ENCODE peak calls at places on chromosomes 16 and 17, in six cellular contexts. One of them, this sample, is unnamed.

GRCh38 chr16:49471038-49471727 is 97.6 kb downstream of the C16orf78 start:
- DNase-seq in endothelial cell of umbilical vein: no peak
- DNase-seq in A549: no peak
- DNase-seq in GM12892: no peak
- DNase-seq in breast epithelium: no peak
- DNase-seq in HCT116: no peak
- DNase-seq in this sample: no peak

GRCh38 chr16:24670623-24671454 is 58.6 kb upstream of the TNRC6A start:
- DNase-seq in endothelial cell of umbilical vein: peak; percentile 59
- DNase-seq in HCT116: no peak
- DNase-seq in A549: peak; percentile 68
- DNase-seq in breast epithelium: no peak
- DNase-seq in GM12892: no peak
- DNase-seq in this sample: peak; percentile 58

GRCh38 chr16:12002447-12003006 is 26.0 kb downstream of the SNX29 start:
- DNase-seq in breast epithelium: no peak
- DNase-seq in endothelial cell of umbilical vein: no peak
- DNase-seq in A549: no peak
- DNase-seq in HCT116: no peak
- DNase-seq in GM12892: no peak
- DNase-seq in this sample: no peak

GRCh38 chr17:51709867-51710266 is 448.6 kb downstream of the CA10 start:
- DNase-seq in GM12892: no peak
- DNase-seq in breast epithelium: no peak
- DNase-seq in HCT116: no peak
- DNase-seq in endothelial cell of umbilical vein: no peak
- DNase-seq in A549: no peak
- DNase-seq in this sample: no peak

GRCh38 chr17:13273744-13274295 is 256.0 kb upstream of the ELAC2 start:
- DNase-seq in A549: no peak
- DNase-seq in breast epithelium: no peak
- DNase-seq in GM12892: no peak
- DNase-seq in HCT116: no peak
- DNase-seq in endothelial cell of umbilical vein: no peak
- DNase-seq in this sample: no peak

GRCh38 chr16:87062569-87063442 is 254.4 kb downstream of the C16orf95 start:
- DNase-seq in HCT116: peak; percentile 62
- DNase-seq in GM12892: peak; percentile 58
- DNase-seq in breast epithelium: no peak
- DNase-seq in A549: peak; percentile 91
- DNase-seq in endothelial cell of umbilical vein: peak; percentile 88
- DNase-seq in this sample: peak; percentile 81

GRCh38 chr16:31149894-31150890 is at the start of gene PRSS36:
- DNase-seq in GM12892: no peak
- DNase-seq in A549: no peak
- DNase-seq in HCT116: no peak
- DNase-seq in breast epithelium: no peak
- DNase-seq in endothelial cell of umbilical vein: no peak
- DNase-seq in this sample: no peak

GRCh38 chr17:7858487-7858832 is 657 bp downstream of the CYB5D1 start:
- DNase-seq in endothelial cell of umbilical vein: peak; percentile 61
- DNase-seq in HCT116: no peak
- DNase-seq in breast epithelium: no peak
- DNase-seq in GM12892: peak; percentile 42
- DNase-seq in A549: peak; percentile 69
- DNase-seq in this sample: no peak

GRCh38 chr17:28712037-28712704 is 483 bp upstream of the PROCA1 start:
- DNase-seq in GM12892: peak; percentile 72
- DNase-seq in A549: no peak
- DNase-seq in HCT116: no peak
- DNase-seq in breast epithelium: no peak
- DNase-seq in endothelial cell of umbilical vein: no peak
- DNase-seq in this sample: no peak
- TF ChIP-seq POLR2A in GM12892: no peak
- TF ChIP-seq POLR2A in A549: no peak
- TF ChIP-seq POLR2A in HCT116: no peak
- TF ChIP-seq POLR2A in breast epithelium: no peak
- TF ChIP-seq POLR2A in endothelial cell of umbilical vein: no peak
- TF ChIP-seq POLR2A in this sample: no peak

GRCh38 chr17:35808962-35809854 is at the start of gene TAF15:
- DNase-seq in A549: peak; percentile 95
- DNase-seq in breast epithelium: peak; percentile 96
- DNase-seq in GM12892: peak; percentile 86
- DNase-seq in HCT116: peak; percentile 95
- DNase-seq in endothelial cell of umbilical vein: peak; percentile 98
- DNase-seq in this sample: peak; percentile 88
- TF ChIP-seq POLR2A in A549: peak; percentile 98
- TF ChIP-seq POLR2A in breast epithelium: peak; percentile 98
- TF ChIP-seq POLR2A in GM12892: peak; percentile 97
- TF ChIP-seq POLR2A in HCT116: peak; percentile 77
- TF ChIP-seq POLR2A in endothelial cell of umbilical vein: peak; percentile 98
- TF ChIP-seq POLR2A in this sample: peak; percentile 99

GRCh38 chr17:42900460-42901331 is at the start of gene G6PC1:
- DNase-seq in HCT116: no peak
- DNase-seq in GM12892: no peak
- DNase-seq in breast epithelium: no peak
- DNase-seq in A549: no peak
- DNase-seq in endothelial cell of umbilical vein: no peak
- DNase-seq in this sample: no peak
- TF ChIP-seq POLR2A in HCT116: no peak
- TF ChIP-seq POLR2A in GM12892: no peak
- TF ChIP-seq POLR2A in breast epithelium: no peak
- TF ChIP-seq POLR2A in A549: no peak
- TF ChIP-seq POLR2A in endothelial cell of umbilical vein: no peak
- TF ChIP-seq POLR2A in this sample: no peak

GRCh38 chr16:1983544-1984346 is at the start of gene GFER:
- DNase-seq in HCT116: peak; percentile 85
- DNase-seq in GM12892: peak; percentile 99
- DNase-seq in endothelial cell of umbilical vein: peak; percentile 93
- DNase-seq in A549: peak; percentile 94
- DNase-seq in breast epithelium: no peak
- DNase-seq in this sample: peak; percentile 99
- TF ChIP-seq POLR2A in HCT116: no peak
- TF ChIP-seq POLR2A in GM12892: peak; percentile 90
- TF ChIP-seq POLR2A in endothelial cell of umbilical vein: peak; percentile 90
- TF ChIP-seq POLR2A in A549: peak; percentile 85
- TF ChIP-seq POLR2A in breast epithelium: no peak
- TF ChIP-seq POLR2A in this sample: peak; percentile 86

This sample was measured in H54.